ENCODE peak calls at places on chromosomes 1 and 21, in five cellular contexts. X, U, H, F and W are unnamed samples.

GRCh38 chr1:207084701-207085180 is 3.9 kb upstream of the C4BPB start:
- DNase-seq in X (no peak), U (peak; percentile 48), H (no peak), F (peak; percentile 77), W (peak; percentile 24)

GRCh38 chr21:33078907-33079582 is 9.1 kb downstream of the OLIG1 start:
- DNase-seq in X (no peak), U (no peak), H (no peak), F (peak; percentile 83), W (no peak)

GRCh38 chr1:59985901-59986735 is 59.5 kb upstream of the CYP2J2 start:
- DNase-seq in X (no peak), U (no peak), H (no peak), F (peak; percentile 61), W (no peak)

GRCh38 chr1:219163401-219163954 is 10.2 kb upstream of the LYPLAL1 start:
- DNase-seq in X (no peak), U (no peak), H (no peak), F (no peak), W (no peak)

GRCh38 chr1:218495931-218496330 is 150.8 kb downstream of the TGFB2 start:
- DNase-seq in X (no peak), U (no peak), H (no peak), F (no peak), W (no peak)

GRCh38 chr1:91948501-91949355 is 473 bp upstream of the BRDT start:
- DNase-seq in X (no peak), U (no peak), H (no peak), F (no peak), W (no peak)

GRCh38 chr1:164510435-164510834 is 48.5 kb upstream of the PBX1 start:
- DNase-seq in X (no peak), U (no peak), H (no peak), F (peak; percentile 13), W (no peak)

GRCh38 chr1:59682405-59683080 is 132.2 kb upstream of the HOOK1 start:
- DNase-seq in X (no peak), U (no peak), H (no peak), F (peak; percentile 64), W (no peak)

GRCh38 chr1:82775402-82776000 is 974.8 kb downstream of the ADGRL2 start:
- DNase-seq in X (no peak), U (no peak), H (no peak), F (peak; percentile 17), W (no peak)

GRCh38 chr1:226863446-226863845 is 7.0 kb upstream of the PSEN2 start:
- DNase-seq in X (no peak), U (no peak), H (no peak), F (peak; percentile 75), W (no peak)

GRCh38 chr1:110433803-110434202 is 17.1 kb upstream of the PROK1 start:
- DNase-seq in X (no peak), U (no peak), H (peak; percentile 79), F (peak; percentile 28), W (no peak)

GRCh38 chr1:53982034-53982761 is 35.8 kb downstream of the LDLRAD1 start:
- DNase-seq in X (no peak), U (peak; percentile 39), H (no peak), F (peak; percentile 52), W (peak; percentile 54)

GRCh38 chr21:38819051-38819718 is 13.5 kb downstream of the ETS2 start:
- DNase-seq in X (no peak), U (no peak), H (no peak), F (no peak), W (no peak)

GRCh38 chr1:71986181-71986580 is 296.2 kb downstream of the NEGR1 start:
- DNase-seq in X (no peak), U (no peak), H (no peak), F (peak; percentile 60), W (no peak)

GRCh38 chr1:206106328-206107167 is 10.6 kb downstream of the AVPR1B start:
- DNase-seq in X (peak; percentile 91), U (peak; percentile 81), H (peak; percentile 85), F (peak; percentile 84), W (peak; percentile 84)

GRCh38 chr1:61079898-61080336 is 2.4 kb upstream of the NFIA start:
- DNase-seq in X (peak; percentile 85), U (peak; percentile 87), H (peak; percentile 89), F (peak; percentile 69), W (peak; percentile 87)

GRCh38 chr21:42680429-42680828 is 27.0 kb downstream of the PDE9A start:
- DNase-seq in X (no peak), U (no peak), H (no peak), F (no peak), W (no peak)

GRCh38 chr1:7827134-7827955 is 25.5 kb downstream of the UTS2 start:
- DNase-seq in X (no peak), U (peak; percentile 31), H (no peak), F (no peak), W (no peak)

GRCh38 chr1:150558761-150559626 is 9.8 kb downstream of the ADAMTSL4 start:
- DNase-seq in X (no peak), U (peak; percentile 61), H (peak; percentile 79), F (no peak), W (peak; percentile 75)

GRCh38 chr1:212242288-212242984 is 42.8 kb upstream of the PPP2R5A start:
- DNase-seq in X (no peak), U (no peak), H (no peak), F (no peak), W (no peak)

GRCh38 chr1:243742814-243743213 is 107.2 kb downstream of the AKT3 start:
- DNase-seq in X (no peak), U (no peak), H (no peak), F (peak; percentile 91), W (no peak)

GRCh38 chr1:19715334-19716203 is 50.9 kb downstream of the HTR6 start:
- DNase-seq in X (peak; percentile 92), U (peak; percentile 77), H (peak; percentile 91), F (peak; percentile 89), W (peak; percentile 82)

GRCh38 chr21:33642896-33643657 is 776 bp downstream of the ITSN1 start:
- DNase-seq in X (no peak), U (peak; percentile 57), H (peak; percentile 60), F (peak; percentile 38), W (peak; percentile 24)

GRCh38 chr21:36134820-36135390 is at the start of gene CBR3:
- DNase-seq in X (peak; percentile 86), U (peak; percentile 78), H (peak; percentile 82), F (peak; percentile 74), W (peak; percentile 76)

GRCh38 chr1:210376836-210377377 is 48.2 kb downstream of the HHAT start:
- DNase-seq in X (no peak), U (no peak), H (no peak), F (peak; percentile 83), W (no peak)

GRCh38 chr1:230861489-230861888 is 6.8 kb downstream of the C1orf198 start:
- DNase-seq in X (no peak), U (no peak), H (no peak), F (no peak), W (no peak)

GRCh38 chr1:172343246-172344099 is 77.0 kb upstream of the C1orf105 start:
- DNase-seq in X (no peak), U (no peak), H (no peak), F (peak; percentile 91), W (no peak)

GRCh38 chr1:115252585-115252984 is 85.5 kb downstream of the NGF start:
- DNase-seq in X (no peak), U (no peak), H (no peak), F (peak; percentile 20), W (no peak)

DNA sequence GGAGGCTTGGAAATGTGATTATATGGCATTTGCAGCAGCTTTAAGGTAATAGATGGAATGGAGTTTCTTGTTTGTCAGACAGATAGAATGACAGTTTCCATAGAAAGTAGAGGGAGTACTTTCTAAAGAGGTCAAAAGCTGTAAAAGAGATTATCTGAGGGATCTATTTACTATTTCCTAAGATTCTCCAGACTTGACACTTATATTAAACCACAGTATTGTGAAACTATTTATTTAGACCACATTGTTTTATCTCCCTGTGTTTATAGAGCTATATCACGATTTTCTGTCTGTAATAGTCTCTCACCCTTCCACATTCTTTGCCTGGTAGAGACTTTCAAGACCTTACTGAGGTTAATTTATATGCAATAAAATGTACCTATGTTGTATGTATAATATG is 66.7 kb downstream of the MAN1A2 start:
- DNase-seq in X (no peak), U (no peak), H (no peak), F (no peak), W (no peak)
- H3K4me3 ChIP-seq in X (no peak overlapping the region), U (no peak overlapping the region), H (no peak overlapping the region), F (no peak overlapping the region), W (no peak overlapping the region)

DNA sequence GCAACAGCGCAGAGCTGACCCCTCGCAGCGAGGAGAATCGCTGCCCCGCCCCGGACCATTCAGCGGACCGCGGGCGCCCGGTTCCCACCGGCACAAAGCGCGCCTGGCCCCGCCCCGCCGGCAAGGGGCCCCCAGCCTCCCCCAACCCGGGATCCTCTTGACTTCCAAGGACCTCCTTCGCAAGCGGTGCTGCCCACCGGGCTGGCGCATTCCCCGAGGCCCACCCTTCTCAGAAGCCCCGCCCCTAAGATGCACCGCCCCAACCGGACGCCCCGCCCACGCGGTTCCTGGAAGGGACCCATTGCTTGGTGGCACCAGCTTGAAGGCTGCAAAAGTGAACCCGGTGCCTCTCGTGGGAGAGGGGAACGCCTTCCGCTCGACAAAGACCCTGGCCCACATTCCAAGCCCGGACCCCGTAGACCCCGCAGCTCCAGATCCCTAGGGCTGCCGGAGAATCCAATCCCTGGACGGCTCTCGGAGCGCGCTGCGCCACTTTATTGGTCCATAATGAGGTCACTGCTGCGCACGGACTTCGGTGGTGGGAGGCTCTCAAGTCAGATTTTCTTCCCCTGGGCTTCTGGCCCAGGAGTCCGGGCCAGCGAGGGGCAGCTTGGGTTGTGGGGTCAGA is 2.0 kb downstream of the HES3 start:
- DNase-seq in X (no peak), U (no peak), H (peak; percentile 57), F (no peak), W (no peak)
- H3K27me3 ChIP-seq in X (peaks cover 92% of the 10 kb centered on the region), U (peaks cover 15% of the 10 kb centered on the region), H (peaks cover 27% of the 10 kb centered on the region), F (peaks cover 30% of the 10 kb centered on the region), W (peaks cover 30% of the 10 kb centered on the region)

GRCh38 chr1:168243636-168244212 is 17.9 kb downstream of the SFT2D2 start:
- DNase-seq in X (no peak), U (no peak), H (no peak), F (no peak), W (no peak)
- H3K27ac ChIP-seq in X (peak overlapping the region; percentile 14), U (peak overlapping the region; percentile 72), H (peak overlapping the region; percentile 9), F (no peak overlapping the region), W (peak overlapping the region; percentile 85)

GRCh38 chr1:65423884-65424655 is 3.6 kb downstream of the LEPR start:
- DNase-seq in X (no peak), U (no peak), H (no peak), F (peak; percentile 93), W (no peak)
- H3K4me3 ChIP-seq in X (no peak overlapping the region), U (no peak overlapping the region), H (peak overlapping the region; percentile 14), F (no peak overlapping the region), W (no peak overlapping the region)

GRCh38 chr1:29642519-29642918 is 406.2 kb downstream of the PTPRU start:
- DNase-seq in X (no peak), U (no peak), H (no peak), F (no peak), W (no peak)

GRCh38 chr1:29644812-29645211 is 408.5 kb downstream of the PTPRU start:
- DNase-seq in X (no peak), U (no peak), H (no peak), F (no peak), W (no peak)

GRCh38 chr1:29645586-29645985 is 409.3 kb downstream of the PTPRU start:
- DNase-seq in X (peak; percentile 54), U (no peak), H (no peak), F (no peak), W (no peak)

GRCh38 chr1:29643281-29643680 is 407.0 kb downstream of the PTPRU start:
- DNase-seq in X (peak; percentile 23), U (no peak), H (no peak), F (no peak), W (no peak)

GRCh38 chr1:29643838-29644440 is 407.6 kb downstream of the PTPRU start:
- DNase-seq in X (no peak), U (no peak), H (no peak), F (no peak), W (no peak)
- H3K27me3 ChIP-seq in X (peaks cover 21% of the 10 kb centered on the region), U (no peaks in the 10 kb centered on the region), H (peaks cover 2% of the 10 kb centered on the region), F (no peaks in the 10 kb centered on the region), W (no peaks in the 10 kb centered on the region)